ENCODE peak calls at places on chromosomes 6 and 20, in five cellular contexts. W is SK-N-SH, O is HepG2, U is K562, R is A549. Y is an unnamed sample.

GRCh38 chr6:120874422-120874821 is 459.9 kb downstream of the TBC1D32 start:
- DNase-seq in W (no peak), O (no peak), U (no peak), R (no peak), Y (no peak)

GRCh38 chr20:834151-834747 is 734 bp downstream of the FAM110A start:
- DNase-seq in W (peak), O (no peak), U (no peak), R (no peak), Y (no peak)

GRCh38 chr6:65935412-65935811 is 228.4 kb upstream of the EYS start:
- DNase-seq in W (no peak), O (no peak), U (no peak), R (no peak), Y (no peak)

GRCh38 chr6:160790028-160790792 is 88.2 kb downstream of the PLG start:
- DNase-seq in W (no peak), O (no peak), U (peak), R (no peak), Y (no peak)

GRCh38 chr6:120620900-120621299 is 713.4 kb downstream of the TBC1D32 start:
- DNase-seq in W (no peak), O (no peak), U (no peak), R (no peak), Y (no peak)

GRCh38 chr6:112189494-112189893 is 64.9 kb downstream of the LAMA4 start:
- DNase-seq in W (no peak), O (no peak), U (no peak), R (no peak), Y (no peak)

GRCh38 chr6:8177721-8178120 is 75.4 kb upstream of the EEF1E1 start:
- DNase-seq in W (no peak), O (no peak), U (no peak), R (no peak), Y (no peak)

GRCh38 chr20:50242863-50243609 is 52.4 kb downstream of the CEBPB start:
- DNase-seq in W (no peak), O (peak), U (no peak), R (no peak), Y (peak)

GRCh38 chr6:3433005-3433404 is 23.8 kb downstream of the SLC22A23 start:
- DNase-seq in W (no peak), O (no peak), U (no peak), R (peak), Y (no peak)

GRCh38 chr20:59933849-59934585 is 580 bp upstream of the SYCP2 start:
- DNase-seq in W (peak), O (peak), U (peak), R (peak), Y (peak)

GRCh38 chr6:38148606-38149005 is 329.1 kb downstream of the ZFAND3 start:
- DNase-seq in W (no peak), O (no peak), U (no peak), R (no peak), Y (no peak)

GRCh38 chr6:127833336-127833735 is 67.5 kb downstream of the THEMIS start:
- DNase-seq in W (no peak), O (no peak), U (no peak), R (no peak), Y (no peak)

GRCh38 chr6:107620736-107621135 is 130.8 kb downstream of the SOBP start:
- DNase-seq in W (no peak), O (no peak), U (no peak), R (no peak), Y (no peak)

GRCh38 chr6:140462495-140463311 is 1088.3 kb upstream of the CITED2 start:
- DNase-seq in W (no peak), O (no peak), U (no peak), R (no peak), Y (peak)

GRCh38 chr20:21509597-21510331 is 4.1 kb downstream of the NKX2-2 start:
- DNase-seq in W (peak), O (no peak), U (no peak), R (peak), Y (no peak)

GRCh38 chr20:6466065-6466810 is 301.2 kb upstream of the BMP2 start:
- DNase-seq in W (no peak), O (peak), U (no peak), R (no peak), Y (no peak)

GRCh38 chr6:21522773-21523490 is 70.6 kb upstream of the SOX4 start:
- DNase-seq in W (peak), O (no peak), U (no peak), R (peak), Y (no peak)

GRCh38 chr20:58998656-58999055 is 8.4 kb downstream of the CTSZ start:
- DNase-seq in W (no peak), O (no peak), U (no peak), R (no peak), Y (peak)

GRCh38 chr6:32819729-32820128 is 2.9 kb upstream of the HLA-DOB start:
- DNase-seq in W (no peak), O (no peak), U (peak), R (peak), Y (no peak)

GRCh38 chr6:43170452-43171283 is at the start of gene SRF:
- DNase-seq in W (peak), O (peak), U (peak), R (peak), Y (peak)

GRCh38 chr6:150606258-150607043 is 6.8 kb downstream of the PLEKHG1 start:
- DNase-seq in W (no peak), O (no peak), U (no peak), R (no peak), Y (no peak)

GRCh38 chr6:124742971-124743370 is 219.3 kb upstream of the RNF217 start:
- DNase-seq in W (no peak), O (no peak), U (no peak), R (no peak), Y (no peak)

GRCh38 chr20:23268792-23269354 is 81.7 kb upstream of the NXT1 start:
- DNase-seq in W (no peak), O (peak), U (no peak), R (peak), Y (no peak)

GRCh38 chr20:23266530-23267398 is 83.8 kb upstream of the NXT1 start:
- DNase-seq in W (no peak), O (no peak), U (no peak), R (peak), Y (no peak)

GRCh38 chr20:23269954-23270353 is 80.6 kb upstream of the NXT1 start:
- DNase-seq in W (no peak), O (no peak), U (no peak), R (no peak), Y (no peak)

GRCh38 chr20:23270427-23270911 is 80.1 kb upstream of the NXT1 start:
- DNase-seq in W (no peak), O (peak), U (no peak), R (peak), Y (no peak)

GRCh38 chr20:23267909-23268308 is 82.7 kb upstream of the NXT1 start:
- DNase-seq in W (no peak), O (no peak), U (no peak), R (no peak), Y (no peak)
- TF ChIP-seq EP300 in W (no peak), O (no peak), U (no peak), R (no peak), Y (no peak)

DNA sequence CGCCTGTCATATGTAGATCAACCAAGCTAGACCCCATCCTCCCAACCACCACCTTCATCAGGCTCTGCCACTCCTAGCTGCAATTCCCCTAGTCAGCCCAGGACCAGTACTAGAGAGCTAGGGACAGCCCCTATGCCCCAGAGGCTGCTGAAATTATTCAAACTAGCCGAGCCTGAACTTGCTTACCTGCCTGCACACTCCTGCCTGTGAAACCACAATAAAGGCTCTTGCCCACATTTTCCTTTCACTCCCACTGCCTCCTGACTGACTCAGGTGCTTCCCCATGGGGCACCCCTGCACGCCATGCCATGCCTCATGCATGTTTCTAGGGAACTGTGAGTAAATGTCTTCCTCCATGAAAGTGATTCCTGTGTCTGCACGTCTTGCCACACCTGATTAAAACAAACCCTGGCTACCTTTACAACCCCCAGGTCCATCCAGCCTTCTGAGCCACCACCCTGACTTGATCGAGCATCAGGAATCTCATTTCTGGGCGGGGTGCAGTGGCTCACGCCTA is 66.5 kb upstream of the IER3 start:
- DNase-seq in W (no peak), O (no peak), U (no peak), R (no peak), Y (peak)
- TF ChIP-seq EP300 in W (no peak), O (no peak), U (no peak), R (no peak), Y (no peak)

GRCh38 chr6:116887168-116887567 is 10.1 kb downstream of the RFX6 start:
- DNase-seq in W (no peak), O (no peak), U (no peak), R (no peak), Y (no peak)
- TF ChIP-seq EP300 in W (no peak), O (no peak), U (no peak), R (no peak), Y (no peak)

GRCh38 chr6:142838821-142839685 is 105.9 kb downstream of the HIVEP2 start:
- DNase-seq in W (no peak), O (peak), U (no peak), R (peak), Y (no peak)
- TF ChIP-seq EP300 in W (no peak), O (peak), U (no peak), R (no peak), Y (no peak)

DNA sequence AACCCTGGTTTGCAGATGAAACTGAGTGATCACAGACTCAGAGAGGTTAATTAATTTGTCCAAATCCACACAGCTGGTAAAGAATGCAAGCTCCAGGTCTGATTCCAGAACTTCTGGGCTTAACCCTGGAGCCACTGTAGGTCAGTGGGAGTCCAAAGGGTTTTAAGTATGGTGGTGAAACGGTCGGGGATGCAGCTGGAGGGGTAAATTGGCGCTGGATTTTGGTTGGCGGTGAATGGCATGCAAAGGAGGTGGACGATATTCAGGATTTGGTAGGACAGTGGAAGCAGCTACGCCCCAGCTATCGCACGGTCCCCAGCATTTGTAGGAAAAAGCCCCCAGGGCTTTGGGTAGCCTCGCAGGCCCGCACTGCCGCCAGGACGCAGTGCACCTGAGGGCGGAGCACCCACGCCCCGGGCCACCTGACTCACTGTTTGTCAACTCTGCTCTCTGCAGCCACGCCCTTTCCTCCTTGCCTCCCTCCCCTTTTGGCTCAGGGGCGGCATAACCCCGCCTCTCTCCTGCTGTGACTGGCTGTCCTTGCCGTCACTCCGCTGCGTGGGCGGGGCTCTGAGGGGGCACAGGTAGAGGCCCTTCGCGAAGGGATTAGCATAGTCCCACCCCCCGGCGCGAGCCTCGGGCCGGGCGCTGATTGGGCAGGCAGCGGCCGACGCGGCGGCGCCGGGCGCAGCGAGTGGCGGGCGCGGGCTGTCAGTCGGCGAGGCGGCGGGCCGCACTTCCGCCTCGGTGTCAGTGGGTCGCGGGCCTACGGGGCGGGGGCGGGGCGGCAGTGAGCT is at the start of gene OSBPL2:
- DNase-seq in W (peak), O (peak), U (peak), R (peak), Y (peak)
- TF ChIP-seq EP300 in W (no peak), O (no peak), U (no peak), R (no peak), Y (no peak)

GRCh38 chr20:36855241-36855657 is 20.7 kb upstream of the TLDC2 start:
- DNase-seq in W (no peak), O (no peak), U (no peak), R (no peak), Y (no peak)
- TF ChIP-seq EP300 in W (no peak), O (no peak), U (no peak), R (no peak), Y (no peak)

GRCh38 chr6:86765211-86765610 is 172.1 kb upstream of the HTR1E start:
- DNase-seq in W (no peak), O (no peak), U (no peak), R (no peak), Y (no peak)
- TF ChIP-seq EP300 in W (no peak), O (no peak), U (no peak), R (no peak), Y (no peak)

GRCh38 chr6:158910484-158911075 is 89.4 kb downstream of the RSPH3 start:
- DNase-seq in W (no peak), O (no peak), U (no peak), R (no peak), Y (no peak)
- TF ChIP-seq EP300 in W (no peak), O (no peak), U (no peak), R (no peak), Y (no peak)

GRCh38 chr6:143936347-143936746 is 71.7 kb downstream of the PLAGL1 start:
- DNase-seq in W (no peak), O (no peak), U (no peak), R (no peak), Y (no peak)
- TF ChIP-seq EP300 in W (no peak), O (no peak), U (no peak), R (no peak), Y (no peak)

DNA sequence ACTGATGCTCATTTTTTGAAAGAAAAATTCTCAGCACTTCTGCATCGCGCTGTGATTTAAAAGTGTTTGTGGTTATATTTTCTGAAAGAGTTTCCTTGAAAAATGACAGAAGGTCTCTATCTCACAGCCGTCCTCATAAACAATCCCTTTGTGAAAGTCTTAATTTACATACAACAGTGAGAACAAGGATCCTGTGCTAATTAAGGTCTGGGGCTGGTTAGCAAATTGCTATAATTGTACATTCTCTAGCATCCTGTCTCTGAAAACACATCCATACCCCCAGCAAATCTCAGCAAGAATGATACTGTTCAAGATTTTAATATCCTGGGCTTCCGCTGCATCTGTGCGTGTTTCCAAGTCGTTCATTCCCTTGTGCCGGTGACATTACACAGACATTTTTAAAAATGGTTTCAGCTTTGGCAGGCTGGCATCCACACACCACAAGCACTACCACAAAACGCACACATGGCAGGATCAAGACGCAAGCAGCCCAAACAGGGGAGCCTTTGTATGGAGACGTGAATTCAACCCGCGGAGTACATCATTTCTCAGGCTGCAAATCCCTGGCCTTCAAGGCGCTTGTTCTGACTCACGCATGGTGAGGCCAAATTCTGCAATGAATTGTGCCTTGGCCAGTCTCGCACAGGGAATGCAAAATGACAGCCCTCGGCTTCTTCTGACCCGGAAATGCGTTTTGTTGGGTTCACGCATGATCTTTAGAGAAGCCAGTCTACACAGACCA is 20.3 kb downstream of the ZMYND8 start:
- DNase-seq in W (no peak), O (no peak), U (no peak), R (no peak), Y (peak)
- TF ChIP-seq EP300 in W (no peak), O (no peak), U (no peak), R (no peak), Y (peak)